ENCODE peak calls at places on chromosomes 12 and 14, in four cellular contexts. One of them, this sample, is unnamed.

GRCh38 chr14:66163023-66163422 is 323.1 kb upstream of the CCDC196 start:
- DNase-seq in GM23248: no peak
- DNase-seq in HCT116: no peak
- DNase-seq in MM.1S: peak; percentile 50
- DNase-seq in this sample: no peak

GRCh38 chr12:14327717-14328116 is 37.8 kb upstream of the ATF7IP start:
- DNase-seq in GM23248: peak; percentile 76
- DNase-seq in MM.1S: no peak
- DNase-seq in HCT116: no peak
- DNase-seq in this sample: no peak

GRCh38 chr12:48107252-48107613 is 1.4 kb upstream of the SENP1 start:
- DNase-seq in MM.1S: no peak
- DNase-seq in GM23248: no peak
- DNase-seq in HCT116: no peak
- DNase-seq in this sample: no peak

GRCh38 chr12:53159195-53159834 is 21.2 kb upstream of the ZNF740 start:
- DNase-seq in GM23248: peak; percentile 75
- DNase-seq in MM.1S: peak; percentile 86
- DNase-seq in HCT116: peak; percentile 72
- DNase-seq in this sample: peak; percentile 85

GRCh38 chr12:66329941-66330340 is 27.6 kb downstream of the HELB start:
- DNase-seq in GM23248: peak; percentile 22
- DNase-seq in HCT116: no peak
- DNase-seq in MM.1S: no peak
- DNase-seq in this sample: no peak

GRCh38 chr12:50708619-50709018 is 55.3 kb upstream of the ATF1 start:
- DNase-seq in MM.1S: no peak
- DNase-seq in HCT116: no peak
- DNase-seq in GM23248: peak; percentile 51
- DNase-seq in this sample: no peak

GRCh38 chr12:40668095-40668494 is 24.1 kb upstream of the CNTN1 start:
- DNase-seq in HCT116: no peak
- DNase-seq in GM23248: no peak
- DNase-seq in MM.1S: no peak
- DNase-seq in this sample: no peak

GRCh38 chr12:58943079-58943478 is 22.8 kb upstream of the LRIG3 start:
- DNase-seq in GM23248: no peak
- DNase-seq in MM.1S: no peak
- DNase-seq in HCT116: no peak
- DNase-seq in this sample: no peak

GRCh38 chr12:1843641-1844005 is 23.3 kb downstream of the LRTM2 start:
- DNase-seq in MM.1S: no peak
- DNase-seq in GM23248: no peak
- DNase-seq in HCT116: no peak
- DNase-seq in this sample: no peak

GRCh38 chr12:122527478-122527944 is 462 bp downstream of the KNTC1 start:
- DNase-seq in GM23248: peak; percentile 56
- DNase-seq in MM.1S: peak; percentile 23
- DNase-seq in HCT116: no peak
- DNase-seq in this sample: peak; percentile 21
- TF ChIP-seq EZH2phosphoT487 in GM23248: no peak
- TF ChIP-seq EZH2phosphoT487 in MM.1S: no peak
- TF ChIP-seq EZH2phosphoT487 in HCT116: no peak
- TF ChIP-seq EZH2phosphoT487 in this sample: no peak

DNA sequence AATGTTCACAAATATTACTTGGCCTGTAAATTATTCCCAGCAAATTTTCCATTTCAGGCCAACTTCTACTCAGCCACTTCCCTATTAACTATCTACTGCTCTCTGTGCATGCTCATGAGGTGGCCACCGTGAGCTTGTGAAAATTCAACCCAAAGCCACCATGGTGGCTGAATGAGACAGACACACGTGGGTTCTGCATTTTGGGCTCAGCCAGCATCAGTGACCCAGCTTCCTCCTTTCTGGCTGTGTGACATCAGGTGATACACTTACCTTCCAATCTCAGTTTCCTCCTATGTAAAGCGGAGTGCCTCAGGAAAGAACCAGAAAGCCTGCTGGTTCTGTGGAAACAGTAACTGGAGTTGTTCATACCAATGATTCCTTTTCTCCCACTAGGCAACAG is 175.8 kb downstream of the FOXN3 start:
- DNase-seq in HCT116: no peak
- DNase-seq in MM.1S: no peak
- DNase-seq in GM23248: no peak
- DNase-seq in this sample: no peak
- H3K4me1 ChIP-seq in HCT116: no peaks in the 10 kb centered on the region
- H3K4me1 ChIP-seq in MM.1S: no peaks in the 10 kb centered on the region
- H3K4me1 ChIP-seq in GM23248: no peaks in the 10 kb centered on the region
- H3K4me1 ChIP-seq in this sample: no peaks in the 10 kb centered on the region

DNA sequence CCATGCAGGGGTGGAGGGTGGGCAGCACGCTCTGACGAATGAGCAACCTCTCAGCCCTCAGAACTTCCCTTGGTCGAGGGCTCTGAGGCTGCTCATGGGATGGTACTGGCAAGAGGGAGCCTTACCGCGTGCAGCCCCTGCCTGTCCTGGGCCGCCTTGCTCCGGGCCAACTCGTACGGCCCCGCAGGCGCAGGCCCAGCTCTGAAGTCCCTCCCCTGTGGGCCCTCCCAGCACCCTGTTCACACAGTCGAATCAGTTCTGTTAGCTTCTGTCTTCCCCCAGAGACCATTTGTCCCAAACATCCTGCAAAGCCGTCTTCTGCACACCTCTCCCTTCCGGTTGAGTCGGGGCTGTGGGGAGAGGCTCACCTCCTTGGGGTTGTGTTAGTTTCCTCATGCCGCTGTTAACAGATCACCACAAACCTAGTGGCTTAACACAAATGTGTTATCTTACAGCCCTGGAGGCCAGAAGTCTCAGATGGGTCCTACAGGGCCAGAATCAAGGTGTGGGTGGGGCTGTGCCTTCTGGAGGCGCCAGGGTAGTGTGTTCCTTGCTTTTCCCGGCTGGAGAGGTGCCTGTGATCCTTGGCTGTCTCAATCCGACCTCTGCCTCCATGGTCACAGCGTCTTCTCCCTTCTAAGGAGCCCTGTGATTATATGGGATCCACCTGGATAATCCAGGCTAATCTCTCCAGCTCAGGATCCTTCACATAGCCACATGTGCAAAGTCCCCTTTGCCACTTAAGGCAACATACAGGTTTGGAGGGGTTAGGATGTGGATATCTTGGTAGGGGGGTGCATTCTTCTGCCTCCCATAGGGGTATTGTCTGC is 901 bp upstream of the HVCN1 start:
- DNase-seq in GM23248: peak; percentile 42
- DNase-seq in HCT116: no peak
- DNase-seq in MM.1S: no peak
- DNase-seq in this sample: peak; percentile 39
- TF ChIP-seq EZH2phosphoT487 in GM23248: no peak
- TF ChIP-seq EZH2phosphoT487 in HCT116: no peak
- TF ChIP-seq EZH2phosphoT487 in MM.1S: no peak
- TF ChIP-seq EZH2phosphoT487 in this sample: no peak

GRCh38 chr14:72682188-72682587 is 211.7 kb downstream of the DPF3 start:
- DNase-seq in HCT116: no peak
- DNase-seq in MM.1S: no peak
- DNase-seq in GM23248: peak; percentile 82
- DNase-seq in this sample: no peak
- H3K4me1 ChIP-seq in HCT116: no peaks in the 10 kb centered on the region
- H3K4me1 ChIP-seq in MM.1S: no peaks in the 10 kb centered on the region
- H3K4me1 ChIP-seq in GM23248: peaks cover 43% of the 10 kb centered on the region
- H3K4me1 ChIP-seq in this sample: no peaks in the 10 kb centered on the region

GRCh38 chr12:56839489-56840442 is 76.6 kb downstream of the HSD17B6 start:
- DNase-seq in GM23248: peak; percentile 17
- DNase-seq in MM.1S: peak; percentile 55
- DNase-seq in HCT116: peak; percentile 48
- DNase-seq in this sample: peak; percentile 58

GRCh38 chr12:56834886-56835285 is 71.8 kb downstream of the HSD17B6 start:
- DNase-seq in GM23248: no peak
- DNase-seq in MM.1S: no peak
- DNase-seq in HCT116: no peak
- DNase-seq in this sample: no peak

GRCh38 chr12:56836317-56836716 is 73.2 kb downstream of the HSD17B6 start:
- DNase-seq in HCT116: no peak
- DNase-seq in MM.1S: no peak
- DNase-seq in GM23248: peak; percentile 82
- DNase-seq in this sample: peak; percentile 32

GRCh38 chr12:56838602-56839488 is 75.7 kb downstream of the HSD17B6 start:
- DNase-seq in HCT116: no peak
- DNase-seq in GM23248: no peak
- DNase-seq in MM.1S: no peak
- DNase-seq in this sample: no peak

GRCh38 chr12:56836800-56837663 is 73.9 kb downstream of the HSD17B6 start:
- DNase-seq in GM23248: peak; percentile 92
- DNase-seq in MM.1S: no peak
- DNase-seq in HCT116: no peak
- DNase-seq in this sample: no peak
- TF ChIP-seq EZH2phosphoT487 in GM23248: no peak
- TF ChIP-seq EZH2phosphoT487 in MM.1S: no peak
- TF ChIP-seq EZH2phosphoT487 in HCT116: no peak
- TF ChIP-seq EZH2phosphoT487 in this sample: no peak

GRCh38 chr14:93686313-93686712 is 102.0 kb downstream of the PRIMA1 start:
- DNase-seq in GM23248: peak; percentile 9
- DNase-seq in HCT116: no peak
- DNase-seq in MM.1S: no peak
- DNase-seq in this sample: no peak

GRCh38 chr14:93693914-93694313 is 94.4 kb downstream of the PRIMA1 start:
- DNase-seq in GM23248: no peak
- DNase-seq in MM.1S: no peak
- DNase-seq in HCT116: no peak
- DNase-seq in this sample: no peak

GRCh38 chr14:93688239-93688666 is 100.0 kb downstream of the PRIMA1 start:
- DNase-seq in HCT116: no peak
- DNase-seq in GM23248: no peak
- DNase-seq in MM.1S: no peak
- DNase-seq in this sample: no peak

GRCh38 chr14:93688794-93689193 is 99.5 kb downstream of the PRIMA1 start:
- DNase-seq in GM23248: no peak
- DNase-seq in HCT116: no peak
- DNase-seq in MM.1S: no peak
- DNase-seq in this sample: no peak

GRCh38 chr14:93691042-93691780 is 97.1 kb downstream of the PRIMA1 start:
- DNase-seq in MM.1S: no peak
- DNase-seq in HCT116: no peak
- DNase-seq in GM23248: no peak
- DNase-seq in this sample: no peak
- H3K4me1 ChIP-seq in MM.1S: no peaks in the 10 kb centered on the region
- H3K4me1 ChIP-seq in HCT116: no peaks in the 10 kb centered on the region
- H3K4me1 ChIP-seq in GM23248: no peaks in the 10 kb centered on the region
- H3K4me1 ChIP-seq in this sample: no peaks in the 10 kb centered on the region

GRCh38 chr14:97489750-97490149 is 692.6 kb downstream of the VRK1 start:
- DNase-seq in GM23248: no peak
- DNase-seq in HCT116: no peak
- DNase-seq in MM.1S: no peak
- DNase-seq in this sample: no peak

GRCh38 chr14:97486601-97487120 is 689.5 kb downstream of the VRK1 start:
- DNase-seq in HCT116: no peak
- DNase-seq in MM.1S: no peak
- DNase-seq in GM23248: no peak
- DNase-seq in this sample: no peak

GRCh38 chr14:97490521-97491070 is 693.4 kb downstream of the VRK1 start:
- DNase-seq in HCT116: no peak
- DNase-seq in MM.1S: no peak
- DNase-seq in GM23248: no peak
- DNase-seq in this sample: no peak

DNA sequence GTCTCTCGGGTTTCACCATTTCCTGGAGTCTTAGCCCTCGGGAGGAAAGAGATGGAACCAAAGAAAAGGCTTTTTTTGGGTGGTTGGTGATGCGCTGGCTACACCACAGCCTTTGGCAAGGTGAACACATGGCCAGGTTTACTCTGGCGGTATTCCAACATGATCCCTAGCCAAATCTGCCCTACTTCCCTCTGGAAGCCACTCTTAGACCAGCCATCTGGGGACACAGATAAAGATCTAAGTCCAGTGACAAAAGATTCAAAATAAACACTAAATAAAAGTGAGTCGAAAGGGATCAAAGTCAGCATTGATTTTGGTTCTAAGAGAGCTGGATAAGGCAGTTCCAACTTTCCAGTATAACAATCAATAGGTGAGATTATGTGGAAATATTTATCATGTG is 694.5 kb downstream of the VRK1 start:
- DNase-seq in HCT116: no peak
- DNase-seq in GM23248: no peak
- DNase-seq in MM.1S: no peak
- DNase-seq in this sample: no peak
- TF ChIP-seq EZH2phosphoT487 in HCT116: no peak
- TF ChIP-seq EZH2phosphoT487 in GM23248: no peak
- TF ChIP-seq EZH2phosphoT487 in MM.1S: no peak
- TF ChIP-seq EZH2phosphoT487 in this sample: no peak

GRCh38 chr14:21317433-21317832 is 37.5 kb downstream of the RPGRIP1 start:
- DNase-seq in HCT116: no peak
- DNase-seq in MM.1S: no peak
- DNase-seq in GM23248: no peak
- DNase-seq in this sample: no peak
- H3K4me1 ChIP-seq in HCT116: no peaks in the 10 kb centered on the region
- H3K4me1 ChIP-seq in MM.1S: no peaks in the 10 kb centered on the region
- H3K4me1 ChIP-seq in GM23248: no peaks in the 10 kb centered on the region
- H3K4me1 ChIP-seq in this sample: no peaks in the 10 kb centered on the region

GRCh38 chr12:100199347-100200136 is 1.1 kb upstream of the ACTR6 start:
- DNase-seq in MM.1S: peak; percentile 80
- DNase-seq in HCT116: peak; percentile 52
- DNase-seq in GM23248: peak; percentile 56
- DNase-seq in this sample: peak; percentile 79
- TF ChIP-seq EZH2phosphoT487 in MM.1S: no peak
- TF ChIP-seq EZH2phosphoT487 in HCT116: no peak
- TF ChIP-seq EZH2phosphoT487 in GM23248: no peak
- TF ChIP-seq EZH2phosphoT487 in this sample: no peak

GRCh38 chr12:92444763-92445162 is 258.0 kb upstream of the PLEKHG7 start:
- DNase-seq in HCT116: no peak
- DNase-seq in MM.1S: no peak
- DNase-seq in GM23248: no peak
- DNase-seq in this sample: no peak
- H3K4me1 ChIP-seq in HCT116: no peaks in the 10 kb centered on the region
- H3K4me1 ChIP-seq in MM.1S: peaks cover 36% of the 10 kb centered on the region
- H3K4me1 ChIP-seq in GM23248: peaks cover 2% of the 10 kb centered on the region
- H3K4me1 ChIP-seq in this sample: no peaks in the 10 kb centered on the region

This sample was measured in hepatocyte.